ENCODE peak calls at places on chromosomes 13 and 19, in six cellular contexts. D, F, J, H, K and G are unnamed samples.

GRCh38 chr19:5302396-5302795 is 38.2 kb downstream of the PTPRS start:
- ATAC-seq in D (no peak), F (no peak), J (no peak), H (no peak), K (no peak), G (no peak)

GRCh38 chr19:15652559-15653278 is 12.0 kb downstream of the CYP4F3 start:
- ATAC-seq in D (no peak), F (no peak), J (no peak), H (no peak), K (no peak), G (no peak)

GRCh38 chr19:2332341-2333026 is 4.0 kb downstream of the SPPL2B start:
- ATAC-seq in D (no peak), F (peak; percentile 67), J (no peak), H (no peak), K (no peak), G (peak; percentile 15)

GRCh38 chr13:63699948-63700347 is 2284.3 kb upstream of the PCDH20 start:
- ATAC-seq in D (no peak), F (peak; percentile 12), J (no peak), H (no peak), K (no peak), G (no peak)

GRCh38 chr19:10503002-10503789 is at the start of gene KEAP1:
- ATAC-seq in D (peak; percentile 31), F (peak; percentile 59), J (peak; percentile 53), H (peak; percentile 50), K (peak; percentile 6), G (no peak)

GRCh38 chr13:48175200-48175599 is 57.8 kb upstream of the ITM2B start:
- ATAC-seq in D (no peak), F (no peak), J (no peak), H (no peak), K (no peak), G (no peak)

GRCh38 chr13:112985803-112986408 is 16.9 kb downstream of the MCF2L start:
- ATAC-seq in D (no peak), F (no peak), J (no peak), H (no peak), K (no peak), G (no peak)

GRCh38 chr13:40605573-40605972 is 60.9 kb downstream of the FOXO1 start:
- ATAC-seq in D (no peak), F (peak; percentile 83), J (no peak), H (no peak), K (no peak), G (no peak)

GRCh38 chr13:63024458-63024857 is 1608.8 kb upstream of the PCDH20 start:
- ATAC-seq in D (no peak), F (no peak), J (no peak), H (no peak), K (no peak), G (no peak)

GRCh38 chr19:49231804-49232203 is 74.2 kb downstream of the TRPM4 start:
- ATAC-seq in D (no peak), F (peak; percentile 96), J (no peak), H (no peak), K (no peak), G (no peak)

GRCh38 chr13:87295636-87296035 is 375.5 kb upstream of the SLITRK5 start:
- ATAC-seq in D (no peak), F (no peak), J (no peak), H (no peak), K (no peak), G (no peak)

GRCh38 chr13:40440990-40441820 is 225.2 kb downstream of the FOXO1 start:
- ATAC-seq in D (no peak), F (no peak), J (no peak), H (peak; percentile 73), K (peak; percentile 48), G (no peak)

GRCh38 chr13:51825681-51826254 is 19.2 kb downstream of the TMEM272 start:
- ATAC-seq in D (no peak), F (peak; percentile 26), J (no peak), H (no peak), K (no peak), G (no peak)

GRCh38 chr19:2231621-2232221 is 4.4 kb downstream of the PLEKHJ1 start:
- ATAC-seq in D (no peak), F (no peak), J (peak; percentile 15), H (no peak), K (no peak), G (no peak)

GRCh38 chr13:44051923-44052322 is 172.2 kb downstream of the LACC1 start:
- ATAC-seq in D (peak; percentile 31), F (no peak), J (peak; percentile 66), H (no peak), K (no peak), G (no peak)

GRCh38 chr13:36965767-36966166 is 33.4 kb downstream of the ALG5 start:
- ATAC-seq in D (peak; percentile 100), F (no peak), J (no peak), H (peak; percentile 48), K (no peak), G (peak; percentile 99)

GRCh38 chr13:77717508-77717907 is 20.0 kb downstream of the SLAIN1 start:
- ATAC-seq in D (no peak), F (no peak), J (no peak), H (no peak), K (no peak), G (no peak)

GRCh38 chr19:2053601-2054389 is 2.8 kb upstream of the MKNK2 start:
- ATAC-seq in D (no peak), F (no peak), J (no peak), H (peak; percentile 58), K (no peak), G (no peak)

GRCh38 chr13:51737609-51738008 is 66.4 kb downstream of the DHRS12 start:
- ATAC-seq in D (no peak), F (peak; percentile 47), J (no peak), H (no peak), K (no peak), G (no peak)

GRCh38 chr19:21574607-21575006 is 69.2 kb downstream of the ZNF429 start:
- ATAC-seq in D (no peak), F (no peak), J (no peak), H (no peak), K (no peak), G (no peak)

GRCh38 chr19:28061111-28061510 is 1151.8 kb downstream of the UQCRFS1 start:
- ATAC-seq in D (no peak), F (no peak), J (no peak), H (no peak), K (no peak), G (no peak)

GRCh38 chr13:79637086-79637763 is 156.3 kb downstream of the NDFIP2 start:
- ATAC-seq in D (no peak), F (no peak), J (no peak), H (peak; percentile 96), K (no peak), G (no peak)

GRCh38 chr13:110541526-110541920 is 20.0 kb downstream of the RAB20 start:
- ATAC-seq in D (no peak), F (no peak), J (no peak), H (peak; percentile 34), K (peak; percentile 57), G (no peak)

GRCh38 chr13:30088312-30088855 is 219.0 kb downstream of the KATNAL1 start:
- ATAC-seq in D (no peak), F (no peak), J (no peak), H (no peak), K (no peak), G (no peak)

GRCh38 chr13:23772717-23773116 is 116.5 kb downstream of the MIPEP start:
- ATAC-seq in D (no peak), F (no peak), J (no peak), H (no peak), K (no peak), G (no peak)

GRCh38 chr13:34358811-34359513 is 541.0 kb downstream of the RFC3 start:
- ATAC-seq in D (peak; percentile 51), F (no peak), J (peak; percentile 65), H (no peak), K (no peak), G (no peak)

GRCh38 chr13:98466634-98467236 is 110.2 kb downstream of the STK24 start:
- ATAC-seq in D (peak; percentile 50), F (peak; percentile 59), J (peak; percentile 94), H (peak; percentile 33), K (peak; percentile 69), G (peak; percentile 71)

GRCh38 chr13:26819067-26819466 is 58.5 kb upstream of the GPR12 start:
- ATAC-seq in D (no peak), F (no peak), J (no peak), H (peak; percentile 77), K (no peak), G (no peak)

GRCh38 chr19:3466630-3467029 is 13.7 kb downstream of the SMIM24 start:
- ATAC-seq in D (no peak), F (no peak), J (no peak), H (peak; percentile 32), K (no peak), G (no peak)

GRCh38 chr13:50228527-50228926 is 213.3 kb downstream of the KCNRG start:
- ATAC-seq in D (no peak), F (no peak), J (no peak), H (no peak), K (no peak), G (no peak)

GRCh38 chr19:29040291-29040690 is 172.7 kb downstream of the UQCRFS1 start:
- ATAC-seq in D (no peak), F (no peak), J (no peak), H (no peak), K (no peak), G (no peak)

GRCh38 chr19:38977445-38978314 is 2.1 kb upstream of the FBXO17 start:
- ATAC-seq in D (no peak), F (peak; percentile 98), J (no peak), H (no peak), K (no peak), G (peak; percentile 67)

GRCh38 chr13:27264181-27264580 is 6.4 kb upstream of the RASL11A start:
- ATAC-seq in D (no peak), F (peak; percentile 33), J (no peak), H (peak; percentile 62), K (no peak), G (no peak)

GRCh38 chr13:53064721-53065120 is 36.1 kb downstream of the OLFM4 start:
- ATAC-seq in D (no peak), F (no peak), J (no peak), H (peak; percentile 53), K (no peak), G (no peak)

GRCh38 chr19:35404879-35405622 is 34.2 kb downstream of the GPR42 start:
- ATAC-seq in D (no peak), F (peak; percentile 98), J (peak; percentile 62), H (peak; percentile 57), K (no peak), G (peak; percentile 86)

GRCh38 chr19:16875584-16876555 is 12.9 kb upstream of the F2RL3 start:
- ATAC-seq in D (no peak), F (no peak), J (no peak), H (no peak), K (no peak), G (no peak)